ENCODE peak calls at places on chromosomes 2 and 18, in eight cellular contexts. O is HCT116, K is BJ, C is left ventricle myocardium inferior, V is left lung, X is cardiac muscle cell, W is tibial nerve, P is retinal pigment epithelial cell. B is an unnamed sample.

GRCh38 chr2:28750316-28751101 is 1.1 kb upstream of the PPP1CB start:
- DNase-seq in O (no peak), K (no peak), C (no peak), V (no peak), X (peak; percentile 52), W (no peak), P (no peak), B (peak; percentile 38)

GRCh38 chr2:25078171-25079049 is 36.5 kb downstream of the EFR3B start:
- DNase-seq in O (peak; percentile 24), K (peak; percentile 62), C (no peak), V (no peak), X (peak; percentile 62), W (no peak), P (peak; percentile 61), B (no peak)

GRCh38 chr2:241863021-241863954 is 4.6 kb upstream of the PDCD1 start:
- DNase-seq in O (no peak), K (no peak), C (peak; percentile 8), V (no peak), X (peak; percentile 70), W (no peak), P (no peak), B (peak; percentile 72)

GRCh38 chr2:239596792-239597191 is 196.0 kb upstream of the HDAC4 start:
- DNase-seq in O (no peak), K (no peak), C (no peak), V (no peak), X (no peak), W (no peak), P (no peak), B (no peak)

GRCh38 chr18:7084080-7084765 is 33.4 kb downstream of the LAMA1 start:
- DNase-seq in O (no peak), K (peak; percentile 24), C (no peak), V (no peak), X (peak; percentile 64), W (no peak), P (peak; percentile 41), B (peak; percentile 2)

GRCh38 chr2:172513935-172514586 is 41.8 kb upstream of the PDK1 start:
- DNase-seq in O (no peak), K (no peak), C (no peak), V (peak; percentile 36), X (peak; percentile 37), W (no peak), P (no peak), B (no peak)

GRCh38 chr2:187580462-187581124 is 26.4 kb upstream of the TFPI start:
- DNase-seq in O (peak; percentile 69), K (no peak), C (no peak), V (no peak), X (peak; percentile 88), W (no peak), P (no peak), B (peak; percentile 55)

GRCh38 chr2:191155608-191156071 is 4.8 kb upstream of the STAT4 start:
- DNase-seq in O (peak; percentile 42), K (no peak), C (no peak), V (no peak), X (peak; percentile 73), W (no peak), P (peak; percentile 63), B (peak; percentile 57)

GRCh38 chr2:1010373-1011017 is 59.8 kb downstream of the SNTG2 start:
- DNase-seq in O (no peak), K (no peak), C (no peak), V (no peak), X (peak; percentile 30), W (no peak), P (no peak), B (no peak)

GRCh38 chr2:160229591-160229990 is 29.5 kb upstream of the ITGB6 start:
- DNase-seq in O (no peak), K (no peak), C (no peak), V (no peak), X (peak; percentile 60), W (no peak), P (no peak), B (no peak)

GRCh38 chr2:95024306-95024880 is 1.1 kb upstream of the MAL start:
- DNase-seq in O (no peak), K (no peak), C (no peak), V (no peak), X (no peak), W (no peak), P (no peak), B (no peak)

GRCh38 chr2:95023222-95023597 is 2.3 kb upstream of the MAL start:
- DNase-seq in O (peak; percentile 6), K (no peak), C (no peak), V (no peak), X (no peak), W (no peak), P (no peak), B (peak; percentile 76)

GRCh38 chr2:95021847-95022246 is 3.7 kb upstream of the MAL start:
- DNase-seq in O (no peak), K (no peak), C (no peak), V (no peak), X (no peak), W (no peak), P (no peak), B (no peak)

GRCh38 chr2:95021015-95021399 is 4.5 kb upstream of the MAL start:
- DNase-seq in O (no peak), K (no peak), C (no peak), V (no peak), X (no peak), W (no peak), P (no peak), B (no peak)

DNA sequence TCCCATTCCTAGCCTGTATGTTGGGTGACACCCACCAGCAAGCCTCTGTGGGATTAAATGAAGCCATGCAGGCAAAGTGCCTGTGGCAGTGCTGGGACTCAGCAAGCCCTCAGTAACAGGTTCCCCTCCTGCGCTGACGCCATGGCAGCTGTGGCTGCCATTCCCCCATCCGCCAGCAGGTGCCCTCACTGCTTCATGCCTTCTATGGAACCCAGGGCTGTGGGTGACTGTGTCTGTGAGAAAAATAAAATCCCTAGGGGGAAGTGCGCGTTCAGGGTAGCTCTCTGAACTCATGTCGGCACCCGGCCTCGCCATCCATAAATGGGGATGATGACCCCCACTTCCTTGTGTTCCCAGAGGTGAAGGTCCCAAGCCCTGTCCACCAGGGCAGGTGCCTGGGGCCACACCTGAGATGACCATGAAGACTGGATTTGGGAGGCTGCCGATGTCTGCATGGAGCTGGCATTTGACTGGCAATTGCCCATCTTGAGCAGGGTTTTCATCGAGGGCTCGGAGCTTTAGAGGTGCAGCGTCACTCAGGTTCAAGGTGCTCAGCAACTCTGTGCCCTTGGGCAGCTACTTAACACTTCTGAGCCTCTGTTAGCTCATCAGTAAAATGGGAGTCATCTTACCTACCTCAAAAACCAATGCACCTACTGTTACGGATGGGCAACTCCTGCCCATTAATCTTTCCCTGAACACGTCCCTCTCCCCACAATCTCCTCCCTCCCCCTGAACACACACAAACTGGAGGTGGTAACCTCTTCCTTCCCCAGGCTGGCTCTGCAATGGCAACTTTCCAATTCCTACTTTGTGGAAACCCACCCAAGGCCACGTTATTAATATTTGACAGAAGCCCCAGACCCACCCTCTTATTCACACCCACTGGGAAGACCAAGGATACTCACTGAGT is 2.9 kb upstream of the MAL start:
- DNase-seq in O (peak; percentile 34), K (no peak), C (peak; percentile 57), V (peak; percentile 62), X (peak; percentile 71), W (peak; percentile 45), P (no peak), B (peak; percentile 86)
- H3K4me3 ChIP-seq in O (no peak overlapping the region), K (no peak overlapping the region), C (no peak overlapping the region), V (no peak overlapping the region), X (no peak overlapping the region), W (no peak overlapping the region), P (no peak overlapping the region), B (no peak overlapping the region)

GRCh38 chr2:235433860-235434259 is 60.0 kb upstream of the AGAP1 start:
- DNase-seq in O (no peak), K (no peak), C (peak; percentile 61), V (no peak), X (peak; percentile 46), W (peak; percentile 65), P (no peak), B (no peak)
- TF ChIP-seq CTCF in O (no peak), K (peak; percentile 12), C (peak; percentile 41), V (no peak), X (no peak), W (peak; percentile 7), P (no peak), B (no peak)

GRCh38 chr2:161243873-161244272 is 64.4 kb upstream of the PSMD14 start:
- DNase-seq in O (no peak), K (no peak), C (no peak), V (no peak), X (no peak), W (no peak), P (no peak), B (peak; percentile 30)

GRCh38 chr2:161245671-161246070 is 62.6 kb upstream of the PSMD14 start:
- DNase-seq in O (no peak), K (no peak), C (no peak), V (no peak), X (no peak), W (no peak), P (no peak), B (no peak)

GRCh38 chr2:161246301-161246700 is 61.9 kb upstream of the PSMD14 start:
- DNase-seq in O (no peak), K (no peak), C (no peak), V (no peak), X (no peak), W (no peak), P (no peak), B (no peak)

GRCh38 chr2:161243312-161243711 is 64.9 kb upstream of the PSMD14 start:
- DNase-seq in O (no peak), K (no peak), C (no peak), V (no peak), X (no peak), W (no peak), P (no peak), B (peak; percentile 69)

GRCh38 chr2:161245237-161245505 is 63.1 kb upstream of the PSMD14 start:
- DNase-seq in O (no peak), K (no peak), C (no peak), V (no peak), X (no peak), W (no peak), P (no peak), B (no peak)
- H3K4me3 ChIP-seq in O (peak overlapping the region; percentile 59), K (no peak overlapping the region), C (no peak overlapping the region), V (peak overlapping the region; percentile 23), X (peak overlapping the region; percentile 17), W (no peak overlapping the region), P (no peak overlapping the region), B (peak overlapping the region; percentile 91)

GRCh38 chr2:13050764-13051163 is 334.0 kb downstream of the TRIB2 start:
- DNase-seq in O (no peak), K (no peak), C (no peak), V (no peak), X (peak; percentile 38), W (no peak), P (no peak), B (no peak)

GRCh38 chr2:13052547-13052946 is 335.8 kb downstream of the TRIB2 start:
- DNase-seq in O (no peak), K (no peak), C (no peak), V (no peak), X (no peak), W (no peak), P (no peak), B (no peak)

DNA sequence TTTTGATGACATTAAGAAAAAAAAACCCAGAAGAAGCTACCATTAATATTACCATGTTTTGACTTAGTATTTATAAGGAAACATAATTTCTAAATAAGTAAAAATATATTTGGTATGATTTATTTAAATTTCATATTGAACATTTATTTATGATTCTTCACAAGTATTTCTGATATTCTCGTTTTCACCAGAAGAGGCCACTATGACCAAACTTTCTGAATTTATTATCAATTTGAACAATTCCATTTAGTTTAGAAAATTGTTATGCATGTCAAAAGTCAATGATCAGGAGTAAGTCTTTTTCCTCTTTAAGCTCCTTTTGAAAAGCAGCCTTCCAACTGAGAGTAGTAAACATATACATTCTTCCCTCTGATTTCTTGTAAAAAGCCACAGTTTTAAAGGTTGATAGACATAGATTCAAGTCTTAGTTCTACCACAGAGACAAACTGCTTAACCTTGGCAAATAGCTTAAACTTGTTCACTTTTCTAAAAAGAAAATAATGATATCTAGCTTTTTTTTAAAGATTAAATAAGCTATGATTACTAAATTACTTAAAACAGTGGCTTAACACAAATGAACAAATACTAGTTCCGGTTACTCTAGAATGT is 329.9 kb downstream of the TRIB2 start:
- DNase-seq in O (peak; percentile 6), K (no peak), C (no peak), V (no peak), X (peak; percentile 36), W (no peak), P (no peak), B (peak; percentile 10)
- TF ChIP-seq CTCF in O (peak; percentile 11), K (peak; percentile 26), C (peak; percentile 56), V (no peak), X (peak; percentile 38), W (no peak), P (peak; percentile 36), B (peak; percentile 21)

B was measured in GM12865.